ENCODE peak calls at places on chromosomes 13 and 19, in five cellular contexts. R is pancreas, K is RWPE1, C is nephron progenitor cell, Q is neural crest cell. I is an unnamed sample.

GRCh38 chr13:95494082-95494681 is 58.3 kb upstream of the CLDN10 start:
- DNase-seq in C (peak; percentile 16), K (peak; percentile 44), Q (peak; percentile 51), R (no peak), I (no peak)

GRCh38 chr19:56149656-56150038 is 8.6 kb downstream of the ZNF444 start:
- DNase-seq in C (no peak), K (no peak), Q (no peak), R (no peak), I (no peak)

GRCh38 chr13:39765801-39766463 is 110.5 kb downstream of the COG6 start:
- DNase-seq in R (peak; percentile 31), Q (no peak), K (peak; percentile 17), C (peak; percentile 9), I (no peak)

GRCh38 chr13:94454906-94455305 is 24.6 kb downstream of the DCT start:
- DNase-seq in R (no peak), K (no peak), C (no peak), Q (no peak), I (no peak)

GRCh38 chr13:89255844-89256406 is 1584.8 kb downstream of the SLITRK5 start:
- DNase-seq in C (no peak), Q (no peak), K (no peak), R (no peak), I (no peak)

GRCh38 chr13:38045278-38046048 is 175.9 kb upstream of the TRPC4 start:
- DNase-seq in R (no peak), K (peak; percentile 8), C (no peak), Q (no peak), I (no peak)

GRCh38 chr19:7535993-7536685 is 622 bp downstream of the PNPLA6 start:
- DNase-seq in C (no peak), R (no peak), Q (no peak), K (no peak), I (no peak)

GRCh38 chr13:30708541-30708940 is 26.8 kb upstream of the ALOX5AP start:
- DNase-seq in R (no peak), C (no peak), Q (no peak), K (no peak), I (no peak)

GRCh38 chr19:49059056-49059455 is 1.5 kb upstream of the CGB7 start:
- DNase-seq in R (no peak), Q (no peak), C (no peak), K (no peak), I (no peak)

GRCh38 chr13:75569576-75569975 is 20.0 kb downstream of the UCHL3 start:
- DNase-seq in R (no peak), K (no peak), Q (no peak), C (no peak), I (no peak)

GRCh38 chr13:75566658-75567057 is 17.1 kb downstream of the UCHL3 start:
- DNase-seq in R (no peak), K (no peak), C (no peak), Q (no peak), I (no peak)
- TF ChIP-seq CTCF in R (no peak), K (peak; percentile 53), C (no peak), Q (peak; percentile 60), I (peak; percentile 63)

GRCh38 chr19:3852614-3853254 is 16.1 kb downstream of the ZFR2 start:
- DNase-seq in C (no peak), Q (no peak), R (no peak), K (peak; percentile 92), I (no peak)
- TF ChIP-seq CTCF in C (no peak), Q (peak; percentile 29), R (no peak), K (peak; percentile 32), I (peak; percentile 43)

GRCh38 chr13:59982631-59983382 is 180.9 kb downstream of the DIAPH3 start:
- DNase-seq in Q (no peak), C (no peak), K (no peak), R (no peak), I (no peak)
- TF ChIP-seq CTCF in Q (no peak), C (no peak), K (no peak), R (no peak), I (no peak)

DNA sequence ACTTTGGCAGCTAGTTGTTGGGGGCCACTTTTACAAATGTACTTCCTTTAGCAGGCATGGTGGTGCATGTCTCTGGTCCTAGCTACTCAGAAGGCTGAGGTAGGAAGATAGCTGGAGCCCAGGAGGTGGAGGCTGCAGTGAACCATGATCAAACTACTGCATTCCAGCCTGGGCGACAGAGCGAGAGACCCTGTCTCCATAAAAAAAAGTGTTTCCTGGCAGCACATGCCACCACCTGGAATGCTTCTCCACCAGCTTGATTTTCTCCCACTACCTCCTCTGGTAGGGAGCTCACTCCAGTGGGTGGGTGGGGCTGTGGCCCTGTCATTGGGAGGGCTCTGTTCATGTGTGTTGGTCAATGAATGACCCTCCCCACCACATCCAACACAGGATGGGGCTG is 12.6 kb downstream of the FZR1 start:
- DNase-seq in K (no peak), Q (no peak), R (no peak), C (no peak), I (no peak)
- TF ChIP-seq CTCF in K (no peak), Q (no peak), R (no peak), C (no peak), I (no peak)